ENCODE peak calls at places on chromosomes 7 and 10, in seven cellular contexts. S is H7, H is adipocyte, L is activated T-cell treated with anti-CD3 and anti-CD28 coated beads for 48 hours, I is GF-D8, A is anterior cingulate cortex, N is nephron progenitor cell. M is an unnamed sample.

GRCh38 chr10:69316313-69317059 is 38.2 kb downstream of the HK1 start:
- DNase-seq in S (peak), H (peak), L (no peak), I (no peak), A (no peak), N (no peak), M (no peak)

GRCh38 chr7:70674268-70675025 is 457.5 kb upstream of the GALNT17 start:
- DNase-seq in S (no peak), H (peak), L (no peak), I (no peak), A (no peak), N (no peak), M (no peak)

GRCh38 chr7:8481752-8482446 is 48.5 kb downstream of the NXPH1 start:
- DNase-seq in S (no peak), H (no peak), L (no peak), I (no peak), A (no peak), N (no peak), M (no peak)

GRCh38 chr7:105653441-105654005 is 72.2 kb upstream of the EFCAB10 start:
- DNase-seq in S (no peak), H (no peak), L (no peak), I (no peak), A (no peak), N (no peak), M (no peak)

GRCh38 chr7:127629268-127629854 is 11.4 kb upstream of the PAX4 start:
- DNase-seq in S (peak), H (no peak), L (peak), I (no peak), A (no peak), N (peak), M (no peak)

GRCh38 chr7:29189743-29190201 is 4.8 kb upstream of the CHN2 start:
- DNase-seq in S (peak), H (peak), L (peak), I (no peak), A (peak), N (peak), M (peak)

GRCh38 chr7:83876593-83876992 is 227.7 kb upstream of the SEMA3E start:
- DNase-seq in S (no peak), H (peak), L (no peak), I (no peak), A (no peak), N (no peak), M (no peak)

GRCh38 chr7:103698064-103698463 is 252.1 kb upstream of the SLC26A5 start:
- DNase-seq in S (no peak), H (no peak), L (no peak), I (no peak), A (no peak), N (no peak), M (no peak)

GRCh38 chr10:127755758-127756157 is 18.8 kb downstream of the FOXI2 start:
- DNase-seq in S (no peak), H (no peak), L (no peak), I (no peak), A (no peak), N (no peak), M (no peak)

GRCh38 chr7:154383045-154383444 is 330.8 kb downstream of the DPP6 start:
- DNase-seq in S (no peak), H (no peak), L (no peak), I (no peak), A (no peak), N (no peak), M (no peak)

GRCh38 chr10:97510686-97511085 is 12.0 kb downstream of the UBTD1 start:
- DNase-seq in S (no peak), H (no peak), L (no peak), I (no peak), A (no peak), N (no peak), M (no peak)

GRCh38 chr7:147833549-147833948 is 757.0 kb upstream of the C7orf33 start:
- DNase-seq in S (peak), H (no peak), L (no peak), I (no peak), A (no peak), N (no peak), M (no peak)

GRCh38 chr10:118472961-118473675 is 122.3 kb downstream of the PRLHR start:
- DNase-seq in S (no peak), H (no peak), L (no peak), I (no peak), A (no peak), N (peak), M (no peak)

GRCh38 chr10:60806951-60807350 is 28.7 kb downstream of the CDK1 start:
- DNase-seq in S (no peak), H (no peak), L (no peak), I (no peak), A (no peak), N (no peak), M (no peak)

GRCh38 chr7:5686131-5686530 is 95.3 kb downstream of the RNF216 start:
- DNase-seq in S (no peak), H (no peak), L (no peak), I (no peak), A (no peak), N (no peak), M (no peak)

GRCh38 chr7:133829336-133829897 is 297.7 kb upstream of the LRGUK start:
- DNase-seq in S (no peak), H (peak), L (no peak), I (no peak), A (no peak), N (peak), M (no peak)

GRCh38 chr10:71496927-71497801 is 100.4 kb downstream of the CDH23 start:
- DNase-seq in S (no peak), H (no peak), L (no peak), I (no peak), A (no peak), N (no peak), M (no peak)

GRCh38 chr7:84384417-84384816 is 189.8 kb upstream of the SEMA3A start:
- DNase-seq in S (no peak), H (no peak), L (no peak), I (no peak), A (no peak), N (no peak), M (no peak)

M was measured in lower lobe of right lung.